ENCODE peak calls at places on chromosome 3, in five cellular contexts. T is K562, S is A549, X is GM23338, C is GM12878. A is an unnamed sample.

GRCh38 chr3:156473341-156473740 is 81.6 kb downstream of the SSR3 start:
- DNase-seq in T (no peak), X (no peak), S (no peak), C (no peak), A (no peak)

GRCh38 chr3:8345396-8345795 is 156.2 kb upstream of the LMCD1 start:
- DNase-seq in C (no peak), X (peak), S (no peak), T (no peak), A (no peak)

GRCh38 chr3:23952646-23953045 is 7.6 kb downstream of the NR1D2 start:
- DNase-seq in C (peak), S (no peak), T (no peak), X (no peak), A (no peak)

GRCh38 chr3:127038923-127039581 is 56.1 kb downstream of the PLXNA1 start:
- DNase-seq in S (no peak), T (no peak), C (no peak), X (no peak), A (no peak)

GRCh38 chr3:157174265-157174615 is 14.3 kb upstream of the CCNL1 start:
- DNase-seq in C (no peak), X (peak), T (no peak), S (peak), A (no peak)

GRCh38 chr3:58417075-58417474 is 16.6 kb downstream of the PDHB start:
- DNase-seq in S (no peak), T (no peak), X (no peak), C (no peak), A (no peak)

GRCh38 chr3:14847613-14848541 is 29.1 kb downstream of the FGD5 start:
- DNase-seq in T (peak), X (peak), S (no peak), C (no peak), A (no peak)

GRCh38 chr3:14601692-14602005 is 49.9 kb upstream of the CCDC174 start:
- DNase-seq in T (no peak), C (no peak), X (peak), S (no peak), A (no peak)

GRCh38 chr3:3560566-3561336 is 238.5 kb upstream of the LRRN1 start:
- DNase-seq in C (no peak), S (no peak), X (no peak), T (no peak), A (no peak)

GRCh38 chr3:173839859-173840258 is 442.3 kb downstream of the NLGN1 start:
- DNase-seq in X (no peak), S (no peak), C (no peak), T (no peak), A (no peak)

GRCh38 chr3:33956211-33956610 is 157.8 kb downstream of the PDCD6IP start:
- DNase-seq in T (no peak), C (no peak), S (no peak), X (no peak), A (no peak)

GRCh38 chr3:116020495-116020894 is 397.2 kb downstream of the GAP43 start:
- DNase-seq in S (no peak), C (peak), T (no peak), X (no peak), A (no peak)

GRCh38 chr3:105353485-105354161 is 13.1 kb upstream of the ALCAM start:
- DNase-seq in C (no peak), T (no peak), S (no peak), X (peak), A (no peak)

GRCh38 chr3:38805765-38806386 is 10.1 kb downstream of the SCN10A start:
- DNase-seq in S (peak), C (peak), X (peak), T (peak), A (peak)

GRCh38 chr3:72821170-72821781 is 27.0 kb downstream of the SHQ1 start:
- DNase-seq in S (no peak), X (no peak), T (no peak), C (no peak), A (no peak)

GRCh38 chr3:185422677-185423076 is 59.7 kb downstream of the MAP3K13 start:
- DNase-seq in S (no peak), T (no peak), C (no peak), X (no peak), A (no peak)

GRCh38 chr3:127215714-127216414 is 22.9 kb downstream of the PRR23E start:
- DNase-seq in S (no peak), X (no peak), C (no peak), T (no peak), A (no peak)

GRCh38 chr3:187920871-187921270 is 175.6 kb upstream of the BCL6 start:
- DNase-seq in C (no peak), T (no peak), X (no peak), S (no peak), A (no peak)

GRCh38 chr3:10702961-10703740 is 112.9 kb upstream of the SLC6A11 start:
- DNase-seq in C (no peak), X (peak), S (peak), T (peak), A (no peak)

GRCh38 chr3:127033171-127033570 is 50.3 kb downstream of the PLXNA1 start:
- DNase-seq in X (no peak), T (no peak), C (no peak), S (no peak), A (no peak)

GRCh38 chr3:122932251-122932967 is 95.2 kb downstream of the SEMA5B start:
- DNase-seq in C (no peak), T (no peak), X (no peak), S (no peak), A (no peak)

GRCh38 chr3:168865022-168865551 is 769.4 kb upstream of the GOLIM4 start:
- DNase-seq in S (no peak), X (peak), T (peak), C (no peak), A (no peak)

GRCh38 chr3:16400143-16400935 is 113.2 kb downstream of the RFTN1 start:
- DNase-seq in X (no peak), C (no peak), S (no peak), T (no peak), A (no peak)

GRCh38 chr3:72309626-72310025 is 524.7 kb upstream of the PROK2 start:
- DNase-seq in C (no peak), T (no peak), S (no peak), X (no peak), A (no peak)

GRCh38 chr3:67090472-67090871 is 92.4 kb downstream of the KBTBD8 start:
- DNase-seq in X (no peak), S (no peak), T (no peak), C (no peak), A (no peak)

GRCh38 chr3:133377396-133377795 is 22.5 kb upstream of the BFSP2 start:
- DNase-seq in C (no peak), S (peak), X (peak), T (no peak), A (peak)

GRCh38 chr3:150149651-150150051 is 179.0 kb upstream of the PFN2 start:
- DNase-seq in C (no peak), T (no peak), X (no peak), S (no peak), A (no peak)

GRCh38 chr3:58066842-58067241 is 58.6 kb downstream of the FLNB start:
- DNase-seq in X (no peak), T (no peak), C (no peak), S (no peak), A (peak)

GRCh38 chr3:149273096-149273751 is 51.6 kb upstream of the CP start:
- DNase-seq in X (peak), T (peak), C (peak), S (peak), A (peak)

GRCh38 chr3:134083626-134084229 is 54.0 kb upstream of the SLCO2A1 start:
- DNase-seq in C (no peak), X (no peak), S (no peak), T (no peak), A (no peak)

GRCh38 chr3:149553781-149554451 is 79.4 kb downstream of the TM4SF4 start:
- DNase-seq in T (no peak), X (no peak), S (no peak), C (no peak), A (no peak)

GRCh38 chr3:173214576-173214975 is 73.5 kb upstream of the SPATA16 start:
- DNase-seq in S (no peak), T (no peak), C (no peak), X (no peak), A (no peak)

GRCh38 chr3:31224936-31225335 is 307.8 kb upstream of the STT3B start:
- DNase-seq in T (no peak), X (no peak), S (no peak), C (no peak), A (no peak)

GRCh38 chr3:44509393-44509921 is 32.0 kb upstream of the ZNF445 start:
- DNase-seq in C (no peak), X (no peak), T (peak), S (peak), A (no peak)

GRCh38 chr3:197317250-197317963 is 19.0 kb upstream of the DLG1 start:
- DNase-seq in C (no peak), S (no peak), X (no peak), T (no peak), A (no peak)

GRCh38 chr3:39189648-39190269 is 2.6 kb downstream of the XIRP1 start:
- DNase-seq in C (peak), X (peak), T (peak), S (peak), A (peak)

GRCh38 chr3:45140392-45140791 is 5.8 kb downstream of the CDCP1 start:
- DNase-seq in X (no peak), C (no peak), T (no peak), S (no peak), A (no peak)

GRCh38 chr3:78344918-78345317 is 1305.0 kb downstream of the ROBO2 start:
- DNase-seq in C (no peak), S (no peak), T (no peak), X (no peak), A (no peak)

GRCh38 chr3:61464785-61465184 is 96.6 kb upstream of the PTPRG start:
- DNase-seq in C (no peak), S (no peak), X (no peak), T (no peak), A (no peak)

GRCh38 chr3:182364723-182365650 is 428.3 kb upstream of the ATP11B start:
- DNase-seq in C (no peak), X (no peak), T (peak), S (no peak), A (no peak)

GRCh38 chr3:194256040-194256945 is 94.8 kb downstream of the CPN2 start:
- DNase-seq in X (no peak), C (no peak), S (no peak), T (peak), A (no peak)
- TF ChIP-seq JUNB in X (no peak), C (no peak), S (no peak), T (no peak), A (no peak)

DNA sequence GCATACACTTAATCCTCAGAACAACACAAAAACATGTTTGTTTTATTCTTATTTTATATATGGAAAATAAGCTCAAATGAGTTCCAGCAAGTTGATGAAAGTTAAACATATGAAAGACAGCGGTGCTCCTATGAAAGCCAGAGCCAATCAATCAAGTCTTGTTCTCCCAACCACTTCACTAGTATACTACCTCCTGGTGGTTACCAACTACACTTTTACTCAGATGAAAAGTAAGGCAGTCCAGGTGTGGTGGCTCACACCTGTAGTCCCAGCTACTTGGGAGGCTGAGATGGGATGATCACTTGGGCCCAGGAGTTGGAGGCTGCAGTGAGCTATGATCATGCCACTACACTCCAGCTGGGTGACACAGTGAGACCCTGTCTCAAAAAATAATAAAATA is 66.0 kb downstream of the MAGI1 start:
- DNase-seq in C (no peak), T (no peak), S (no peak), X (peak), A (no peak)
- TF ChIP-seq JUNB in C (no peak), T (no peak), S (no peak), X (no peak), A (no peak)

GRCh38 chr3:141275032-141275422 is 43.4 kb downstream of the PXYLP1 start:
- DNase-seq in C (no peak), S (no peak), T (no peak), X (no peak), A (peak)
- TF ChIP-seq JUNB in C (no peak), S (no peak), T (no peak), X (no peak), A (no peak)

DNA sequence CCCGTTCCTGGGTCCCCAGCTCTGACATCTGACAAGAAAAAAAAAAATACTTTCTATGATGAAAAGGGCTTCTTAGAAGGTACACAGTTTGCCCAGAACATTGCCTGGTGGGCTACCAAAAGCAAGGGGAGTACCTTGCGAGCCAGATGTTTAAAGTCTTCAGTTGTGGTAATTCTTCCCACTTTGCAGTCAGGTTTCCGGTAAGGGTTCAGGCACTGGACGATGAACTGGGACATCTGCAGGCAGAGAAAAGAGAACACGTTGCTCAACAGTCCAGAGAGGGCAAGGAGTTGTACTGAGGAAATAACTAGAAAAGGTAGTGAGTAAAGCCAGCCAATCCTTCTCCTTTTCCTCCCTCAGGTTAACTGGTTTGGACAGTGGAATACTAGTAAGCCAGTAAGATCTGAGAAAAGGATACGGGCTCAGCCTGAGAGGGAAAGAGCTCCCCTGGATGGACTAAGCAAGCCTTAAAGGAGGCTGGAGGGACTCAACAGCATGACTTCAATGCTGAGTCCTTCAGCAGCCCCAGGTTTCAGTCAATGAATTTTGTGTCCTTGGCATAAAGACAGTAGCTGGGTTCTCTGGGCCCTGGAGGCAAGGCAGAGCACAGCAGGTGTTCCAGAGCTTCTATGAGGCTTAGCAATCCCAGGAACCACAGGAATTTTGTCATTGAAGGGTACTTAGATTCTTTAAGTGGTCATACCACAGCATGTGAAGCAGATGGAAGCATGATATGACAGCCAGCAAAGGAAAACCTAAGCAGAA is 38.2 kb downstream of the NBEAL2 start:
- DNase-seq in S (no peak), X (peak), C (no peak), T (no peak), A (peak)
- TF ChIP-seq JUNB in S (no peak), X (no peak), C (no peak), T (no peak), A (no peak)

GRCh38 chr3:153029350-153029749 is 132.7 kb upstream of the RAP2B start:
- DNase-seq in X (no peak), T (peak), S (no peak), C (no peak), A (no peak)

GRCh38 chr3:153023896-153024295 is 138.1 kb upstream of the RAP2B start:
- DNase-seq in C (no peak), T (no peak), S (no peak), X (no peak), A (no peak)

GRCh38 chr3:153028336-153028735 is 133.7 kb upstream of the RAP2B start:
- DNase-seq in S (no peak), T (no peak), C (no peak), X (no peak), A (no peak)

DNA sequence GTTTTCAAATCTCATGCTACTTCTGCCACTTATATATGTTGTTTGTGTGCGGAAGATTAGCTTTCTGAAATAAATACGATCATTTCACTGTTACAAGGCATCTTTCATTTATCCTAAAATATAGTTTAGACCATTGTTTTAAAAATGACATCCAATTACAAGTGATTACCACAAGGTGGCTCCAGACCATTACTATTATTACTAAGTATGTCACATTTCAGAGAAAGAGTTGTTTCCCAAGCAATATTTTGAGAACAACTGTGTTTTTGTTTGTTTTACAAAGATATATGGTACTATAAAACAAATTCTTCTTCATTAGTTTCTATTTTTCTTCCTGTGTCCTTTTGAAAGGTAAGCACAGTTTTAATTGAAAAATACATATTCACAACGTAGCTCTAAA is 136.0 kb upstream of the RAP2B start:
- DNase-seq in C (no peak), T (no peak), X (peak), S (peak), A (peak)
- TF ChIP-seq JUNB in C (no peak), T (no peak), X (no peak), S (no peak), A (no peak)

GRCh38 chr3:89851974-89852621 is 744.7 kb downstream of the EPHA3 start:
- DNase-seq in S (no peak), T (no peak), X (peak), C (no peak), A (peak)
- TF ChIP-seq JUNB in S (no peak), T (no peak), X (no peak), C (no peak), A (no peak)

DNA sequence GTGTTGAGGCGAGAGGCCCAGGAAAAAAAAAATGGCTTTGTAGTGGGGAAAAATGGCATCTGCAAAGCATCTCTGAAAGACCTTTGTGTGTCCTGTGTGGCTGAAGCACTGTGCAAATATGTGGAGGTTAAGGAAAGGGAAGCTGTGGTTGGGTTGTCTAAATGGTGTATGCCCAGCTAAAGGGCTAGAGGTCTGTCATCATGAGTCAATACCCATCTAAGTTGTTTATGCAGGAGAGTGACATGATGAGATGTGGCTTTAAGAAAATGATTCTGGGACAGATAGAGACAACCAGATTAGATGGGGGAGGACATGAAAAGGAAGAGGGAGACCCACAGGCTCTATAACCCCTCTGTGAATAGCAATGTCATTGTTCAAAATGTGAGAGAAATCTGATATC is 280.7 kb downstream of the MFSD1 start:
- DNase-seq in X (no peak), S (no peak), C (no peak), T (no peak), A (no peak)
- TF ChIP-seq JUNB in X (no peak), S (no peak), C (no peak), T (no peak), A (no peak)

DNA sequence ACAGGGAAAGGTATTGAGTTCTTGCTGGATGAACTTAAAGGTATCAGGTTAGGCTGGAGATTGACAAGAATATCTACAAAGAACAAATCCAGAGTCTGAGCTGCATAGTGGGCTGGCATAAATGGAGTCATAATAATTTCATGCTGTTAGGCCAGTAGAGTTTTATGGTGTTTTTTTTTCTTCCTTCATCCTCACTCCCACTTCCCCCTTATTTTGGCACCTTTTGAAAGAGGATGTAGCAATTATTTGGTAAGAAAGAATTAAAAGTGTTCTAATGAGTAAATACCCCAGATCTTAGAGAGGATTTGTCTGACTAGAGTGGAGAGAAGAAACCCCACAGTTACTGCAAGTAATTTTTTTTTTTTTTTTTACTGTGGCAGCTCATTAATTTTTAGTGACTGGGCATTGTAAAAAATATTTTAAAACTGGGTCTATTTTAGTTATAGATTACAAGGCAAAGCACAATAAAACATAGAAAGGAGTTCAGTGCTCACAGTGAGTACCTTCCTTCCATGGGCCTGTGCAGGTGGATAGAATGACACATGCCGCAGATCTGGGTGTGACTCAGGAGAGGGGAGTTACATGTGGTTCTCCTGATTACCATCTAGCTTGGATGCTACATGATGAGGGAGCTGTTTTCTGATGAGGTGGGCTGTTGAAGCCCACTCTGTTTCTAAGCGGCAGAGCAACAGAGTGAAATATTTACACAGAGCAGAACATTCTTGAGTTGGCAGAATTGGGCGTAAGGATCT is 5.2 kb downstream of the EDEM1 start:
- DNase-seq in S (no peak), T (no peak), X (no peak), C (no peak), A (no peak)
- TF ChIP-seq JUNB in S (no peak), T (no peak), X (no peak), C (no peak), A (no peak)